ENCODE peak calls at places on chromosome 1, in ten cellular contexts. Z is body of pancreas, A is endothelial cell of umbilical vein, F is breast epithelium, J is esophagus muscularis mucosa, W is suprapubic skin, V is HepG2, N is IMR-90, I is esophagus squamous epithelium, C is tibial nerve. X is an unnamed sample.

GRCh38 chr1:58426918-58427317 is 119.6 kb downstream of the OMA1 start:
- DNase-seq in I (no peak), J (no peak), Z (no peak), W (no peak), C (no peak), V (no peak), F (no peak), N (no peak), A (no peak), X (no peak)

GRCh38 chr1:158329807-158330206 is 1.5 kb downstream of the CD1B start:
- DNase-seq in W (no peak), I (no peak), J (no peak), N (no peak), V (no peak), F (no peak), A (no peak), Z (no peak), C (no peak), X (no peak)

GRCh38 chr1:230114245-230114651 is 47.2 kb downstream of the GALNT2 start:
- DNase-seq in W (no peak), F (no peak), C (no peak), N (peak), V (no peak), J (no peak), I (no peak), Z (no peak), A (no peak), X (no peak)

GRCh38 chr1:155859881-155860841 is 794 bp downstream of the SYT11 start:
- DNase-seq in V (peak), C (peak), I (peak), N (peak), Z (peak), F (no peak), A (peak), J (no peak), W (peak), X (peak)

GRCh38 chr1:16614361-16615252 is 1.2 kb upstream of the NBPF1 start:
- DNase-seq in A (no peak), N (no peak), F (peak), C (no peak), V (no peak), Z (no peak), J (no peak), W (peak), I (no peak), X (no peak)

GRCh38 chr1:209808059-209808494 is 2.1 kb upstream of the IRF6 start:
- DNase-seq in V (peak), Z (no peak), C (no peak), A (peak), W (no peak), F (no peak), J (no peak), I (no peak), N (peak), X (no peak)

GRCh38 chr1:2206813-2207488 is 12.4 kb upstream of the FAAP20 start:
- DNase-seq in J (no peak), C (no peak), F (no peak), A (no peak), I (no peak), N (no peak), V (no peak), W (peak), Z (no peak), X (peak)

GRCh38 chr1:84174051-84174556 is 30.0 kb downstream of the PRKACB start:
- DNase-seq in Z (no peak), N (peak), C (no peak), W (no peak), F (no peak), A (peak), I (no peak), J (no peak), V (peak), X (no peak)

GRCh38 chr1:147073062-147073432 is 99.2 kb downstream of the PRKAB2 start:
- DNase-seq in A (no peak), N (no peak), Z (no peak), F (no peak), W (no peak), I (no peak), V (no peak), C (no peak), J (no peak), X (no peak)

GRCh38 chr1:53606197-53607095 is 132.5 kb downstream of the GLIS1 start:
- DNase-seq in J (no peak), C (no peak), F (peak), N (no peak), A (no peak), V (no peak), W (peak), I (no peak), Z (no peak), X (peak)

GRCh38 chr1:148161252-148161901 is 9.3 kb upstream of the NBPF11 start:
- DNase-seq in C (no peak), Z (no peak), F (no peak), J (no peak), V (no peak), W (no peak), A (no peak), N (no peak), I (no peak), X (peak)

GRCh38 chr1:163307479-163308171 is 14.1 kb upstream of the NUF2 start:
- DNase-seq in N (peak), V (no peak), A (no peak), W (no peak), C (no peak), Z (no peak), F (no peak), I (no peak), J (no peak), X (no peak)

GRCh38 chr1:197437891-197438853 is 170.1 kb downstream of the CRB1 start:
- DNase-seq in A (no peak), J (no peak), Z (no peak), N (peak), I (no peak), V (no peak), C (no peak), W (no peak), F (no peak), X (no peak)

GRCh38 chr1:2474933-2475371 is 1.1 kb upstream of the PLCH2 start:
- DNase-seq in A (no peak), I (no peak), Z (no peak), C (no peak), F (peak), J (no peak), W (no peak), V (no peak), N (no peak), X (no peak)

GRCh38 chr1:226154593-226154992 is 31.9 kb downstream of the ACBD3 start:
- DNase-seq in J (no peak), Z (no peak), C (no peak), W (no peak), I (no peak), F (no peak), A (no peak), V (no peak), N (peak), X (no peak)

DNA sequence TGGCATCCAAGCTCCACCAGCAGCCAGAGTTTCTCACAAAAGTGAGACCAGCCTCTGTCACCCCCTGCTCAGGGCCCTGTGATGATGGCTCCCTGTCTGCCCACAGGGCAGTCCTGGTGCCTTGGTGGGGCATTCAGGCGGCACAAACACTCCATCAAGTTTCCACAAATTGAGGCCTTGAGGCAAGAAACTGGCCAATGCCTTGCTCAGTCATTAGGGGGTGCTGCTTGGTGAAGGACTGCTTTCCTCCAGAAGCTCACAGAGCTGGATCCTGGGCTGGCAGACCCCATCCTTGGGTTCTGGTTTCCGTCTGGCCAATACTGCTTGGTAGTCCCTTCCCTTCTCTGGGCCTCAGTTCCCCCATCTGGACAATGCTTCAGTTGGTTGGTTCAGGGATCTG is 12.5 kb upstream of the AHDC1 start:
- DNase-seq in C (no peak), V (no peak), F (no peak), A (no peak), I (no peak), J (no peak), Z (no peak), N (no peak), W (no peak), X (no peak)
- TF ChIP-seq CTCF in C (no peak), V (peak), F (no peak), A (peak), I (no peak), J (no peak), Z (no peak), N (peak), W (no peak), X (no peak)

GRCh38 chr1:109573785-109574184 is 25.4 kb downstream of the GNAI3 start:
- DNase-seq in N (peak), Z (no peak), I (no peak), V (no peak), J (no peak), A (no peak), F (no peak), C (no peak), W (no peak), X (no peak)

GRCh38 chr1:109582021-109582420 is 33.6 kb downstream of the GNAI3 start:
- DNase-seq in W (no peak), F (no peak), Z (no peak), I (no peak), N (no peak), J (no peak), V (no peak), C (no peak), A (no peak), X (no peak)

GRCh38 chr1:109584766-109585165 is 34.6 kb downstream of the GNAT2 start:
- DNase-seq in W (no peak), C (no peak), I (no peak), J (no peak), N (no peak), V (no peak), A (no peak), F (no peak), Z (no peak), X (no peak)

GRCh38 chr1:109579044-109579443 is 30.6 kb downstream of the GNAI3 start:
- DNase-seq in Z (no peak), A (no peak), N (peak), V (no peak), W (no peak), I (no peak), F (no peak), J (no peak), C (no peak), X (no peak)

GRCh38 chr1:109579496-109579895 is 31.1 kb downstream of the GNAI3 start:
- DNase-seq in F (no peak), V (no peak), A (no peak), W (no peak), Z (no peak), C (no peak), N (peak), I (no peak), J (no peak), X (no peak)
- TF ChIP-seq POLR2A in F (no peak), V (no peak), A (no peak), W (no peak), Z (no peak), C (no peak), N (no peak), I (no peak), J (no peak), X (no peak)

GRCh38 chr1:26169201-26169600 is 438 bp upstream of the C1orf232 start:
- DNase-seq in F (no peak), Z (no peak), I (no peak), V (no peak), C (no peak), W (no peak), N (no peak), J (no peak), A (no peak), X (no peak)
- H3K27ac ChIP-seq in F (peak), Z (peak), I (peak), V (no peak), C (peak), W (no peak), N (no peak), J (peak), A (no peak), X (peak)

GRCh38 chr1:172748201-172748600 is 89.3 kb downstream of the FASLG start:
- DNase-seq in Z (no peak), I (no peak), V (no peak), J (no peak), N (no peak), A (no peak), C (no peak), W (no peak), F (no peak), X (peak)

GRCh38 chr1:172746091-172746949 is 87.4 kb downstream of the FASLG start:
- DNase-seq in I (no peak), Z (no peak), W (no peak), C (no peak), F (no peak), N (peak), V (peak), A (peak), J (no peak), X (peak)

GRCh38 chr1:172745014-172745413 is 86.1 kb downstream of the FASLG start:
- DNase-seq in C (no peak), I (no peak), F (no peak), N (peak), J (no peak), Z (no peak), V (peak), A (peak), W (no peak), X (no peak)

GRCh38 chr1:172742599-172743500 is 83.9 kb downstream of the FASLG start:
- DNase-seq in J (no peak), V (peak), C (no peak), Z (no peak), A (peak), W (no peak), N (peak), I (no peak), F (no peak), X (no peak)
- TF ChIP-seq CTCF in J (peak), V (peak), C (peak), Z (peak), A (peak), W (peak), N (peak), I (peak), F (peak), X (peak)

GRCh38 chr1:227944931-227945890 is 2.5 kb downstream of the WNT9A start:
- DNase-seq in W (peak), A (no peak), V (no peak), F (peak), Z (peak), N (no peak), J (no peak), C (no peak), I (no peak), X (peak)
- TF ChIP-seq POLR2A in W (no peak), A (no peak), V (no peak), F (no peak), Z (peak), N (no peak), J (no peak), C (no peak), I (no peak), X (no peak)

DNA sequence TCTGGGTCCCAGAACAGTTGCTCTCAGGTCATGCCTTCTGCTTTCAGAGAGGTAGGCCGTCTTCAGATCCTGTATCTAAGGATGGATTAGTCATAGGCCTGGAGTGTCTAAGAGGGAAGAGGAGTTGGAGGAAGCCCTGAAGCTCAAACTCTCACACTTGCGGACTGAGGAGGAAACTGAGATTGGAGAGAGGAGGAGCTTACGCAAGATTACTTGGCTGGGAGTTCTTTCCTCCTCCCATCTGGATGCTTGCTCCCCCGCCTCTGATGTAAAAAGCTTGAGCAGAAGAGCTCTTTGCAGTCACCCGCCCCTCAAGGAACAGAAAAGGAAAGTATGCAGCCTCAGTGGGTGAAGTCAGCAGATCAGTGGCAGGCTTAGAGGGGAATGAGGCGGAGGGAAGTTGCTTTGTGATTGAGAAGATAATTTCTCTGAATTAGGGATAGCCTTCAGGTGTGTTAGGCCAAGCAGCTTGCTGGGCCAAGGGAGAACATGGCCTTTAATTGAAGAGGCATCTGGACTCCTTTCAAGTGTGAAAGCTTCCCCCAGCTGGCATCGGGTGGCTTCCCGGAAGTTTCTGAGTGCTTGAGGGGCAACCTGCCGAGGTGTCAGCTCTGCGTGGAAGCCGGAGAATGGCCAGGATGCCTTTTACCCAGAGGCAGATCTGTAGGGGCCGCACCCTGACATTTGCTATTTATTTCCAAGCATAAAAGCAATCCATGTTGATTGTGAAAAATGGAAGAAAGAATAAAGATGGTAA is 6.6 kb downstream of the ADORA1 start:
- DNase-seq in W (no peak), J (no peak), V (no peak), N (peak), Z (no peak), A (no peak), F (peak), C (no peak), I (no peak), X (peak)
- H3K27ac ChIP-seq in W (no peak), J (no peak), V (no peak), N (no peak), Z (peak), A (no peak), F (peak), C (no peak), I (no peak), X (no peak)

GRCh38 chr1:224435999-224436398 is 1.4 kb upstream of the WDR26 start:
- DNase-seq in F (no peak), A (no peak), V (no peak), I (no peak), C (no peak), N (no peak), J (no peak), W (no peak), Z (no peak), X (no peak)

GRCh38 chr1:224435318-224435763 is 744 bp upstream of the WDR26 start:
- DNase-seq in Z (no peak), A (peak), C (no peak), F (no peak), J (no peak), N (peak), V (no peak), W (no peak), I (no peak), X (no peak)

GRCh38 chr1:224433041-224433670 is 1.4 kb downstream of the WDR26 start:
- DNase-seq in I (no peak), W (no peak), V (no peak), N (no peak), F (no peak), A (peak), C (no peak), Z (no peak), J (no peak), X (no peak)

GRCh38 chr1:224433671-224434446 is 738 bp downstream of the WDR26 start:
- DNase-seq in J (no peak), N (no peak), W (peak), C (peak), V (no peak), Z (peak), I (no peak), A (peak), F (no peak), X (peak)

DNA sequence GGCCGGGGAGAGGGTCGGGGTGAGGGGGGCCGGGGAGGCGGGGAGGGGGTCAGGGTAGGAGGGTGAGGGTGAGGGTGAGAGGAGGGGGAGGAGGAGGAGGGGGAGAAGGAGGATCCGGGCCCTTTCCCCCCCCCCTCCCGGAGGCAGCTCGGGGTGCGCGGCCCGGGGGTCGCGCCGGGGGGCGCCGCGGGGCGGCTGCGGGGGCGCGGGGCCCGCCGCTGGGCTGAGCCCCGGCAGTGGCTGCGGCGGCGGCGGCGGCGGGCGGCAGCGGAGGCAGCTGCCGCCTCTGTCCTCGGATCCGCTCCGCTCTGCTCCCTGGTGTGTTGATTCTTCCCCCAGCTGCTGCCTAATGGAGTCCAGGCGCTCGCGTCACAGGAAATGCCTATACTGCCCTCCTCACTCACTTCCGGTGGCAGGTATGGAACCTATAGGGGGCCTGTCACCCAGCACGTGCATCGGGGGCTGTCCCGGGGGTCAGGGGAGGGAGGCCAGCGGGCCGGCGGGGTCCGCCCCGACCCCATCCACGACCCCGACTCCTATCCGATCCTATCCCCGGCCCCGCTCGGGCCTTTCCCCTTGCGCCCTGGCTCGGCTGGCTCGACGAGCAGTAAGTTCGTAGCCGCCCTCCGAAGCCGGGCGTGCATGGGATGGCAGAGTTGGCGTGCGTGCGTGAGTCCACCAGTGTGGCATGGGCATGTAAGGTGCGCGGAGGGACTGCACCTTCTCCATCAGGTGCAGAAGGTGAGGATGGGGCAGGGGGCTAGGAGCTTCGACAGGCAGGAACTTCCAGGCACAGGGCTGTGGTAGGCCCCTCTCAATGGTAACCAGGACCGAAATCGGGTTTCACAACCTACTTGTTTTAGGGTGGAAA is at the start of gene WDR26:
- DNase-seq in J (no peak), A (peak), F (peak), I (peak), N (peak), V (peak), Z (peak), C (peak), W (peak), X (peak)
- TF ChIP-seq CTCF in J (no peak), A (peak), F (no peak), I (no peak), N (peak), V (peak), Z (no peak), C (no peak), W (no peak), X (no peak)

DNA sequence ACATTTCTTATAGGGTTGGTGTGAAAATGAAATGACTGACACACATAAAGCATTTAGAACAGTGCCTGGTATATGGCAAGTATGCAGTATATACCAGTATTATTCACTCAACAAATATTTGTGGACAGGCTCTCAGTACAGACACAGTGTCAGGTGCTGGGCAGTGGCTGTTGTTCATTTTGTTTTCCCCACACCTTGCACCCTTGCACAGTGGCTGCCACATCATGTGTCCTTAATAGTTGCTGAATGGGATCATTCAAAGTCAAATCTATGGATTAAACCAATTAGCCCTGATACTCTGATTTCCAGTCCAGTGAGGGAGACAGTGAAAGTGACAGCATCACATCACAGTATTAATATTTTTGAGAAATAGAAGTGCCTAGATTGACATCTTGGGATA is 2.4 kb downstream of the SLAMF1 start:
- DNase-seq in N (no peak), F (no peak), V (no peak), Z (no peak), W (no peak), J (peak), C (no peak), A (no peak), I (no peak), X (no peak)
- TF ChIP-seq POLR2A in N (no peak), F (no peak), V (no peak), Z (no peak), W (no peak), J (no peak), C (no peak), A (no peak), I (no peak), X (no peak)

GRCh38 chr1:21331752-21332480 is 41.7 kb upstream of the ECE1 start:
- DNase-seq in W (no peak), Z (no peak), F (no peak), V (no peak), A (no peak), J (no peak), C (no peak), N (no peak), I (no peak), X (no peak)
- H3K27ac ChIP-seq in W (peak), Z (peak), F (peak), V (no peak), A (no peak), J (peak), C (peak), N (no peak), I (peak), X (peak)

X was measured in upper lobe of left lung.